ENCODE peak calls at places on chromosome 3, in four cellular contexts. Y is lower leg skin, V is HCT116, A is esophagus squamous epithelium. H is an unnamed sample.

GRCh38 chr3:35448681-35449080 is 190.6 kb upstream of the ARPP21 start:
- DNase-seq in Y (no peak), V (no peak), A (no peak), H (no peak)

GRCh38 chr3:123290107-123290930 is 88.6 kb downstream of the SEC22A start:
- DNase-seq in Y (peak), V (no peak), A (no peak), H (no peak)

GRCh38 chr3:46109635-46110005 is 82.3 kb upstream of the XCR1 start:
- DNase-seq in Y (no peak), V (no peak), A (no peak), H (no peak)

GRCh38 chr3:882526-882925 is 210.3 kb upstream of the CNTN6 start:
- DNase-seq in Y (no peak), V (no peak), A (no peak), H (no peak)

GRCh38 chr3:72317491-72317890 is 530.8 kb downstream of the SHQ1 start:
- DNase-seq in Y (no peak), V (no peak), A (no peak), H (no peak)

GRCh38 chr3:52325686-52326085 is 9.6 kb downstream of the DNAH1 start:
- DNase-seq in Y (no peak), V (no peak), A (no peak), H (no peak)

GRCh38 chr3:172103724-172104123 is 64.3 kb downstream of the FNDC3B start:
- DNase-seq in Y (no peak), V (no peak), A (no peak), H (no peak)

GRCh38 chr3:119258915-119259314 is 18.2 kb upstream of the B4GALT4 start:
- DNase-seq in Y (no peak), V (no peak), A (no peak), H (no peak)

GRCh38 chr3:196756738-196757137 is 17.1 kb downstream of the PAK2 start:
- DNase-seq in Y (no peak), V (no peak), A (no peak), H (no peak)

GRCh38 chr3:123156276-123156995 is 45.3 kb upstream of the SEC22A start:
- DNase-seq in Y (peak), V (no peak), A (no peak), H (no peak)

GRCh38 chr3:196951371-196951770 is 9.0 kb upstream of the NCBP2 start:
- DNase-seq in Y (no peak), V (no peak), A (no peak), H (no peak)

GRCh38 chr3:153099131-153099530 is 62.9 kb upstream of the RAP2B start:
- DNase-seq in Y (no peak), V (no peak), A (no peak), H (no peak)

GRCh38 chr3:50299929-50300680 is 900 bp upstream of the HYAL3 start:
- DNase-seq in Y (no peak), V (no peak), A (no peak), H (no peak)
- TF ChIP-seq POLR2A in Y (no peak), V (no peak), A (no peak), H (no peak)

GRCh38 chr3:9807981-9808344 is 2.1 kb upstream of the TTLL3 start:
- DNase-seq in Y (no peak), V (no peak), A (no peak), H (no peak)
- TF ChIP-seq POLR2A in Y (no peak), V (no peak), A (no peak), H (no peak)

DNA sequence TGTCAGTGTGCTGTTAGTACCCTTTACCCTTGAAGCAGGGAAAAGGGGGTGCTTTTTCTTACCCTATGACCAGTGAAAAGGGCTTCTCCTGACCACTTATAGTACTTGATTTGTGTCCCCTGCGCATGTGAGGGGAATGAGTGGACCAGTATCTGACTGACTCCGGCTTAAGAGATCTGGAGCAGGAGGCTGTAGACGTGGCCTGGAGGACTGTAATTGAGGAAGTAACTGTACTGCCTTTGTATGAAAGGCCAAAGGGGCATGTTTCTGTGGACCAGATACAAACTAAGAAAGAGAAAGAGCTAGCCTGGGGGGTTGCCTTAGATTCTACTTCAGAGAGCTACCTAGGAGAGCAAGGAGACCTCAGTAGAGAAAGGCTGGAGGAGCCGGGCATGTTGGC is 89.9 kb upstream of the TBL1XR1 start:
- DNase-seq in Y (no peak), V (no peak), A (no peak), H (no peak)
- TF ChIP-seq POLR2A in Y (no peak), V (no peak), A (no peak), H (no peak)

DNA sequence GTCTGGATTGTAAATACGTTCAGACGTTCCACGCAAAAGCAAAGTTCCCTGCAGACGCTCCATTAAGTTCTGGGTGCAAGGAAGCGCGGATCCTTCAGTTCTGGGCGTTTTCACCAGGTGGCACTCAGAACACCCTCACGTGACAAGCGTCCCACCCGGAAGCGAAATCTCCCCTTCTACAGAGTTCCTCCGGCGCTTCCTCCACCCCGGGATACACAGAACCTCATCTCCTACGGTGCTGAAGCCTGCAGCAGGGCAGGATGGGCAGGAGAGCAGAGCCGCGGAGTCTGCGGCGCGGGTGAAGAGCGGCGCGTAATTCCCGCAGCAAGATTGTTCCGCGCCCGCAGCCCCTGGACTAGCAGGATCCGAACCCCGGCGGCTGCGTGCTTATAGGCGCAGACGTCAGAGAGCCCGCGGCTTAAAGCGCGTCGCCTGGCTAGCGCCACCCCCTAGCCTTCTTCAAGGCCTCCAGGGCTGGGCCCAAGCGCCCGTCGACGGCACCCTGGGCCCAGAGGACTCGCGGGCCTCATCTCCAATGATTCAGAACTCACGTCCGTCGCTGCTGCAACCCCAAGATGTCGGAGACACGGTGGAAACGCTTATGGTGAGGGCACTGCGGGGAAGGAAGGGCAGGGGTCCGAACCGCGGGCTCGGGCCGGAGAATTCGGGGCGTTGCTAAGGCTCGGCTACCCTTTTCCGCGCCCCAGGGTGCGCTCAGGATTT is at the start of gene SLC25A38:
- DNase-seq in Y (peak), V (peak), A (no peak), H (peak)
- TF ChIP-seq POLR2A in Y (no peak), V (peak), A (no peak), H (peak)

GRCh38 chr3:132643366-132643765 is 16.2 kb downstream of the ACAD11 start:
- DNase-seq in Y (no peak), V (no peak), A (no peak), H (no peak)

GRCh38 chr3:132645058-132645457 is 14.6 kb downstream of the ACAD11 start:
- DNase-seq in Y (no peak), V (no peak), A (no peak), H (no peak)

GRCh38 chr3:132642539-132642847 is 17.1 kb downstream of the ACAD11 start:
- DNase-seq in Y (no peak), V (no peak), A (no peak), H (no peak)

GRCh38 chr3:132638721-132639120 is 20.9 kb downstream of the ACAD11 start:
- DNase-seq in Y (no peak), V (no peak), A (no peak), H (no peak)

GRCh38 chr3:132641837-132642538 is 17.6 kb downstream of the ACAD11 start:
- DNase-seq in Y (no peak), V (peak), A (no peak), H (peak)
- TF ChIP-seq POLR2A in Y (no peak), V (no peak), A (no peak), H (no peak)

DNA sequence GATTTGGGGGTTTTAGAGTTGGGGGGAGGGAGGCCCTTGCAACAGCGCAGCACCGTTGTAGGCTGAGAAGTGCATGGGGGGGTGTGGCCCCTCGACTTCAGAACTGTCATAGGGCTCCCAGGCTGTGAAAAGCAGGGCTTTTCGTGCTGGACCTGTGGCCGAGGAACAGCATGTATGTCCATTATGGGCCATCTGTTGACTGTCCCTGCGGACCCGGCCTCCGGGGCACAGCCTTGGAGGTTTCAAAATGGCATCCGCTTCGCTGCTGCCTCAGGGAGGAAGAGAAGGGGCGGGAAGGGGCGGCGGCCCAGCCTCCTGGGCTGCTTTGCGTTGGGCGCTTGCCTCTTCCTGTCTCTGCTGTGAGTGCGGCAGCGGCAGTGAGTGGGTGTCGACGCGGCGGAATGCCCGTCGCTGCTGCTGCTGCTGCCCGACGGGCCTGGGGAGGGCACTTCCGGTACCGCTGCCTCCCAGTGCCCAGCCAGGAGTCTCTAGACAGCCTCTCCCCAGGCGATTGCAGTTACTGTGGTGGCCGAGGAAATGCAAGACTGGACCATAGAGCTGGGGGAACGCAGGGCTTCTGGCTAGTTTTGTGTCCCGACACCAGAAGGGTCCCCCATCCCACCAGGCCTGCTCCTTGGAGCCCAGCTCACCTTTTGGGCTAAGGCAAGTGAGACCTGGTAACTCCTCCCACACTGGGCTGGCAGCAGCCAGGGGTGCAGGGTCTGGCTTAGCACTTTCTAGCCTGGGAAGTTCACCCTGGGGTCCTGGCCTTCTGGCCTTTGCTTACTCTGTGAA is 1.9 kb downstream of the GNAI2 start:
- DNase-seq in Y (peak), V (no peak), A (peak), H (peak)
- TF ChIP-seq POLR2A in Y (no peak), V (no peak), A (peak), H (peak)

GRCh38 chr3:19147905-19148767 is at the start of gene KCNH8:
- DNase-seq in Y (no peak), V (no peak), A (no peak), H (no peak)
- TF ChIP-seq POLR2A in Y (no peak), V (no peak), A (no peak), H (no peak)

GRCh38 chr3:147945968-147946519 is 536.9 kb downstream of the ZIC1 start:
- DNase-seq in Y (no peak), V (peak), A (no peak), H (peak)
- TF ChIP-seq POLR2A in Y (no peak), V (no peak), A (no peak), H (no peak)

GRCh38 chr3:156816794-156817741 is 9.1 kb upstream of the LEKR1 start:
- DNase-seq in Y (peak), V (peak), A (peak), H (peak)
- TF ChIP-seq POLR2A in Y (no peak), V (peak), A (peak), H (peak)

DNA sequence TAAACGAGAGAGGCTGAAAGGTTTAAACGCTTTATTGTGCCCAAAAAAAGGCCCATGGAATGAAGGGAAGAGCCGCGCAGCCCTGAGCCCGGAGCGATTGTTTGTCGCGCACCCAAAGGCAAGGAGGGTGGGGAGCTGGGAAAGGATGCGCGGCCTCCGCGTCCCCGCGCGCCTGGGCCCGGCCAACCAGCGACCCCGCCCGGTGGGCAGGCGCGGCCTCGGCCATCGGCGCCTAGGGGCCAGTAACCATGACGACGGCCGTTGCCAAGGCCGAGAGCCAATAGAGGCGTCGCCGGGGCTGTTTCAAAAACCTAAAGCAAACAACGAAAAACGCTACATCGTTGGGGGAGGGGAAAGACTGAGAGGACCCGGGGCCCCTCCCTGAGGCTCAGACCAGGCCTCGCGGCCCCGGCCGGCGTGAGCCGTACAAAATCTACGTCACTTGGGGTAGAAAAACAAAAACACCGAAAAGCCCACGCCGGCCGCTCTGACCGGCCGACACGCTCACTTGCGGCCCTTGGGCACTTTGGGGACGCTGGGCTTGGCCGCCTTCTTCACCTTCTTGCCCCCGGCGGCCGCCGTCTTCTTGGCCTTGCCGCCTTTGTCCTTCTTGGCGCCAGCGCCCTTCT is 36.2 kb downstream of the HMCES start:
- DNase-seq in Y (peak), V (peak), A (no peak), H (peak)
- TF ChIP-seq POLR2A in Y (no peak), V (peak), A (no peak), H (no peak)